ENCODE peak calls at places on chromosomes 7 and 10, in nine cellular contexts. B is mesenchymal stem cell; N is GDM1; E is RWPE1; O is activated effector memory CD4-positive, alpha-beta T cell treated with Interleukin-2 at 50 U/mL for 16 hours; W is activated CD4-positive, CD25-positive, alpha-beta regulatory T cell; K is HFFc6; U is endothelial cell; G is HS-5. L is an unnamed sample.

GRCh38 chr7:142974618-142975017 is 12.5 kb upstream of the KEL start:
- DNase-seq in W (no peak), O (no peak), K (no peak), U (no peak), E (no peak), N (no peak), G (no peak), B (no peak), L (no peak)

GRCh38 chr7:11650030-11650429 is 182.0 kb downstream of the THSD7A start:
- DNase-seq in U (no peak), G (peak), O (no peak), N (no peak), B (peak), W (no peak), E (no peak), K (no peak), L (no peak)

GRCh38 chr7:80488851-80489370 is 23.0 kb downstream of the GNAT3 start:
- DNase-seq in B (peak), E (no peak), K (no peak), N (no peak), W (no peak), G (no peak), U (no peak), O (no peak), L (no peak)

GRCh38 chr10:91201213-91201996 is 19.1 kb upstream of the PCGF5 start:
- DNase-seq in B (no peak), E (no peak), O (peak), K (no peak), U (no peak), W (no peak), N (no peak), G (no peak), L (no peak)

GRCh38 chr7:157785021-157785441 is 448.2 kb downstream of the DNAJB6 start:
- DNase-seq in O (no peak), E (no peak), B (no peak), U (no peak), G (no peak), N (no peak), K (no peak), W (no peak), L (no peak)

GRCh38 chr7:111855842-111856227 is 293.5 kb upstream of the IMMP2L start:
- DNase-seq in W (no peak), K (no peak), U (peak), N (no peak), B (peak), O (no peak), E (no peak), G (no peak), L (peak)

GRCh38 chr7:146094356-146094755 is 22.2 kb upstream of the CNTNAP2 start:
- DNase-seq in O (no peak), E (no peak), G (no peak), B (no peak), N (no peak), U (no peak), K (no peak), W (no peak), L (no peak)

GRCh38 chr7:113774182-113774807 is 144.5 kb downstream of the PPP1R3A start:
- DNase-seq in K (peak), N (peak), U (peak), E (peak), B (peak), O (no peak), G (peak), W (no peak), L (no peak)

GRCh38 chr10:33095867-33096479 is 137.9 kb upstream of the ITGB1 start:
- DNase-seq in G (no peak), O (no peak), E (no peak), U (no peak), B (no peak), N (no peak), W (no peak), K (no peak), L (no peak)

GRCh38 chr10:13924020-13924725 is 337.4 kb downstream of the PRPF18 start:
- DNase-seq in G (peak), U (no peak), B (peak), N (no peak), O (no peak), K (peak), W (no peak), E (peak), L (no peak)

GRCh38 chr10:131954356-131954965 is 27.3 kb downstream of the BNIP3 start:
- DNase-seq in N (no peak), G (no peak), B (no peak), U (no peak), O (no peak), W (no peak), K (no peak), E (no peak), L (no peak)

GRCh38 chr7:5622286-5622685 is 159.2 kb downstream of the RNF216 start:
- DNase-seq in E (no peak), G (no peak), B (no peak), U (no peak), K (no peak), W (no peak), O (no peak), N (no peak), L (no peak)

GRCh38 chr7:15626041-15626440 is 60.4 kb downstream of the MEOX2 start:
- DNase-seq in U (no peak), B (no peak), G (no peak), O (no peak), E (no peak), W (no peak), N (no peak), K (no peak), L (no peak)

GRCh38 chr10:33743429-33743857 is 409.0 kb upstream of the NRP1 start:
- DNase-seq in O (no peak), N (no peak), W (no peak), G (no peak), K (no peak), U (no peak), E (no peak), B (no peak), L (no peak)

GRCh38 chr7:135645296-135645904 is 16.9 kb upstream of the STMP1 start:
- DNase-seq in O (no peak), K (peak), G (no peak), N (no peak), E (peak), B (peak), W (no peak), U (no peak), L (no peak)

GRCh38 chr10:65325913-65326312 is 1599.9 kb upstream of the LRRTM3 start:
- DNase-seq in N (no peak), O (no peak), E (no peak), W (no peak), U (no peak), K (no peak), B (no peak), G (no peak), L (peak)

GRCh38 chr7:50531401-50531906 is 33.8 kb downstream of the DDC start:
- DNase-seq in W (no peak), E (peak), N (no peak), B (no peak), U (no peak), K (no peak), G (no peak), O (no peak), L (peak)

GRCh38 chr7:25805027-25805687 is 346.8 kb upstream of the NFE2L3 start:
- DNase-seq in K (no peak), U (no peak), W (no peak), E (peak), G (peak), B (peak), O (no peak), N (no peak), L (no peak)

GRCh38 chr7:139560678-139561077 is 37.2 kb downstream of the CLEC2L start:
- DNase-seq in E (no peak), N (no peak), O (no peak), K (no peak), U (no peak), B (no peak), G (no peak), W (no peak), L (no peak)

GRCh38 chr10:121747163-121747775 is 149.0 kb upstream of the FGFR2 start:
- DNase-seq in K (no peak), O (no peak), B (no peak), E (no peak), N (no peak), W (no peak), U (no peak), G (no peak), L (no peak)

GRCh38 chr7:44100458-44101303 is 3.5 kb upstream of the AEBP1 start:
- DNase-seq in E (no peak), B (peak), G (no peak), U (no peak), O (no peak), N (no peak), K (peak), W (no peak), L (no peak)

GRCh38 chr10:132444877-132445351 is 47.9 kb downstream of the PWWP2B start:
- DNase-seq in U (no peak), N (no peak), K (no peak), B (no peak), W (no peak), O (no peak), E (no peak), G (no peak), L (peak)

GRCh38 chr7:24836084-24836483 is 78.8 kb upstream of the GSDME start:
- DNase-seq in B (no peak), G (no peak), E (no peak), K (no peak), U (no peak), N (no peak), W (no peak), O (no peak), L (no peak)

GRCh38 chr10:123645016-123645415 is 21.1 kb upstream of the GPR26 start:
- DNase-seq in U (no peak), G (no peak), K (no peak), O (no peak), W (no peak), B (no peak), N (no peak), E (no peak), L (peak)

GRCh38 chr10:6204063-6204340 is 1.3 kb downstream of the PFKFB3 start:
- DNase-seq in O (peak), B (peak), G (no peak), W (peak), U (peak), N (no peak), K (no peak), E (peak), L (peak)

GRCh38 chr10:45202242-45202641 is 113.2 kb downstream of the OR13A1 start:
- DNase-seq in N (no peak), B (no peak), K (no peak), G (no peak), U (no peak), O (no peak), W (no peak), E (no peak), L (no peak)

GRCh38 chr10:32093650-32094049 is 37.4 kb upstream of the KIF5B start:
- DNase-seq in K (no peak), B (no peak), U (no peak), E (no peak), O (no peak), N (no peak), W (no peak), G (no peak), L (no peak)

GRCh38 chr7:70730451-70731110 is 401.4 kb upstream of the GALNT17 start:
- DNase-seq in N (no peak), E (no peak), G (no peak), B (no peak), U (no peak), O (no peak), K (no peak), W (no peak), L (no peak)

GRCh38 chr10:35447693-35448407 is 111.5 kb downstream of the CCNY start:
- DNase-seq in E (peak), U (no peak), G (peak), W (no peak), O (peak), K (peak), N (no peak), B (peak), L (peak)

GRCh38 chr10:80197972-80198591 is 7.3 kb downstream of the ANXA11 start:
- DNase-seq in W (no peak), K (no peak), E (no peak), G (no peak), B (no peak), U (no peak), N (no peak), O (no peak), L (no peak)

GRCh38 chr10:107165007-107165406 is 501 bp upstream of the SORCS1 start:
- DNase-seq in K (no peak), G (no peak), U (no peak), N (no peak), O (no peak), B (no peak), W (no peak), E (no peak), L (peak)

GRCh38 chr7:135490783-135491182 is 19.1 kb downstream of the CNOT4 start:
- DNase-seq in W (no peak), N (no peak), O (no peak), E (no peak), K (peak), B (peak), U (no peak), G (no peak), L (no peak)

GRCh38 chr10:101968286-101968685 is 87.7 kb downstream of the ARMH3 start:
- DNase-seq in U (no peak), W (no peak), O (no peak), N (no peak), G (no peak), K (no peak), E (no peak), B (no peak), L (no peak)

GRCh38 chr7:137628211-137628610 is 218.6 kb downstream of the DGKI start:
- DNase-seq in N (no peak), K (no peak), W (no peak), U (no peak), O (no peak), B (no peak), E (no peak), G (no peak), L (no peak)

GRCh38 chr10:76113952-76114351 is 682.5 kb downstream of the LRMDA start:
- DNase-seq in E (peak), K (no peak), W (no peak), N (no peak), O (no peak), G (no peak), U (no peak), B (peak), L (no peak)

GRCh38 chr10:17344206-17344605 is 110.2 kb downstream of the ST8SIA6 start:
- DNase-seq in B (no peak), G (no peak), U (no peak), N (no peak), W (no peak), E (no peak), K (no peak), O (no peak), L (no peak)

GRCh38 chr10:13806419-13806818 is 219.7 kb downstream of the PRPF18 start:
- DNase-seq in B (no peak), G (no peak), O (no peak), N (no peak), U (no peak), W (no peak), K (no peak), E (no peak), L (no peak)